ENCODE peak calls at places on chromosomes 6 and 20, in seven cellular contexts. U is iPS-NIHi11, G is WTC11, L is pancreas, H is myocyte, E is activated B cell treated with CpG ODN at 0.5 μM for 24 hours, W is GM04504. I is an unnamed sample.

GRCh38 chr20:5211803-5212714 is 85.3 kb downstream of the CDS2 start:
- DNase-seq in W (no peak), H (no peak), L (no peak), G (no peak), E (no peak), U (no peak), I (no peak)

GRCh38 chr6:18263561-18264337 is 581 bp downstream of the DEK start:
- DNase-seq in L (peak), E (peak), W (peak), U (peak), G (no peak), H (peak), I (peak)

GRCh38 chr6:88683734-88684133 is 279.7 kb downstream of the RNGTT start:
- DNase-seq in U (no peak), W (no peak), E (no peak), H (no peak), L (no peak), G (no peak), I (no peak)

GRCh38 chr20:16243470-16243869 is 329.8 kb downstream of the KIF16B start:
- DNase-seq in L (no peak), W (no peak), G (no peak), E (no peak), H (peak), U (no peak), I (no peak)

GRCh38 chr6:47265971-47266370 is 43.7 kb downstream of the TNFRSF21 start:
- DNase-seq in E (no peak), W (no peak), L (no peak), G (no peak), H (no peak), U (no peak), I (no peak)

GRCh38 chr6:21664263-21665081 is 70.9 kb downstream of the SOX4 start:
- DNase-seq in G (peak), U (peak), H (no peak), E (no peak), L (peak), W (no peak), I (peak)

GRCh38 chr6:32982084-32982701 is 13.8 kb downstream of the BRD2 start:
- DNase-seq in U (no peak), G (no peak), L (no peak), E (no peak), W (no peak), H (peak), I (no peak)

GRCh38 chr20:46458891-46459750 is 52.7 kb upstream of the ELMO2 start:
- DNase-seq in U (peak), G (peak), W (no peak), L (peak), H (no peak), E (no peak), I (peak)

GRCh38 chr6:25481267-25481666 is 170.7 kb upstream of the SCGN start:
- DNase-seq in H (no peak), E (no peak), U (no peak), G (no peak), W (no peak), L (no peak), I (no peak)